ENCODE peak calls at places on chromosomes 16 and 17, in eight cellular contexts. One of them, this sample, is unnamed.

GRCh38 chr17:1058423-1059130 is 61.6 kb downstream of the TIMM22 start:
- DNase-seq in endothelial cell of umbilical vein: peak; percentile 65
- DNase-seq in left ventricle myocardium inferior: peak; percentile 55
- DNase-seq in MM.1S: peak; percentile 46
- DNase-seq in colonic mucosa: peak; percentile 78
- DNase-seq in CD8-positive, alpha-beta T cell: no peak
- DNase-seq in neural progenitor cell: peak; percentile 29
- DNase-seq in mammary epithelial cell: peak; percentile 42
- DNase-seq in this sample: peak; percentile 74

GRCh38 chr17:71550675-71551074 is 570.1 kb upstream of the SOX9 start:
- DNase-seq in endothelial cell of umbilical vein: no peak
- DNase-seq in left ventricle myocardium inferior: no peak
- DNase-seq in MM.1S: no peak
- DNase-seq in colonic mucosa: no peak
- DNase-seq in CD8-positive, alpha-beta T cell: no peak
- DNase-seq in neural progenitor cell: no peak
- DNase-seq in mammary epithelial cell: no peak
- DNase-seq in this sample: no peak

GRCh38 chr17:80644588-80644987 is 100.0 kb downstream of the RPTOR start:
- DNase-seq in endothelial cell of umbilical vein: no peak
- DNase-seq in left ventricle myocardium inferior: no peak
- DNase-seq in MM.1S: no peak
- DNase-seq in colonic mucosa: no peak
- DNase-seq in CD8-positive, alpha-beta T cell: no peak
- DNase-seq in neural progenitor cell: no peak
- DNase-seq in mammary epithelial cell: no peak
- DNase-seq in this sample: no peak

GRCh38 chr17:70144260-70144846 is 25.0 kb upstream of the KCNJ2 start:
- DNase-seq in endothelial cell of umbilical vein: peak; percentile 76
- DNase-seq in left ventricle myocardium inferior: no peak
- DNase-seq in MM.1S: peak; percentile 20
- DNase-seq in colonic mucosa: no peak
- DNase-seq in CD8-positive, alpha-beta T cell: no peak
- DNase-seq in neural progenitor cell: peak; percentile 24
- DNase-seq in mammary epithelial cell: peak; percentile 16
- DNase-seq in this sample: peak; percentile 8

GRCh38 chr16:72952404-72953301 is 95.3 kb downstream of the ZFHX3 start:
- DNase-seq in endothelial cell of umbilical vein: no peak
- DNase-seq in left ventricle myocardium inferior: no peak
- DNase-seq in MM.1S: no peak
- DNase-seq in colonic mucosa: no peak
- DNase-seq in CD8-positive, alpha-beta T cell: no peak
- DNase-seq in neural progenitor cell: no peak
- DNase-seq in mammary epithelial cell: no peak
- DNase-seq in this sample: no peak

GRCh38 chr16:10729649-10730048 is 14.0 kb upstream of the NUBP1 start:
- DNase-seq in endothelial cell of umbilical vein: no peak
- DNase-seq in left ventricle myocardium inferior: no peak
- DNase-seq in MM.1S: no peak
- DNase-seq in colonic mucosa: no peak
- DNase-seq in CD8-positive, alpha-beta T cell: no peak
- DNase-seq in neural progenitor cell: peak; percentile 16
- DNase-seq in mammary epithelial cell: peak; percentile 60
- DNase-seq in this sample: no peak

GRCh38 chr17:39605492-39606433 is 2.0 kb downstream of the NEUROD2 start:
- DNase-seq in endothelial cell of umbilical vein: peak; percentile 13
- DNase-seq in left ventricle myocardium inferior: no peak
- DNase-seq in MM.1S: no peak
- DNase-seq in colonic mucosa: no peak
- DNase-seq in CD8-positive, alpha-beta T cell: no peak
- DNase-seq in neural progenitor cell: peak; percentile 79
- DNase-seq in mammary epithelial cell: peak; percentile 61
- DNase-seq in this sample: no peak

GRCh38 chr16:2811703-2812471 is 5.2 kb upstream of the PRSS21 start:
- DNase-seq in endothelial cell of umbilical vein: no peak
- DNase-seq in left ventricle myocardium inferior: no peak
- DNase-seq in MM.1S: no peak
- DNase-seq in colonic mucosa: no peak
- DNase-seq in CD8-positive, alpha-beta T cell: no peak
- DNase-seq in neural progenitor cell: no peak
- DNase-seq in mammary epithelial cell: no peak
- DNase-seq in this sample: no peak

GRCh38 chr17:78343433-78344201 is 16.3 kb downstream of the SOCS3 start:
- DNase-seq in endothelial cell of umbilical vein: no peak
- DNase-seq in left ventricle myocardium inferior: no peak
- DNase-seq in MM.1S: peak; percentile 89
- DNase-seq in colonic mucosa: peak; percentile 53
- DNase-seq in CD8-positive, alpha-beta T cell: peak; percentile 88
- DNase-seq in neural progenitor cell: no peak
- DNase-seq in mammary epithelial cell: no peak
- DNase-seq in this sample: no peak

GRCh38 chr16:27195941-27196595 is 7.3 kb upstream of the KDM8 start:
- DNase-seq in endothelial cell of umbilical vein: no peak
- DNase-seq in left ventricle myocardium inferior: no peak
- DNase-seq in MM.1S: no peak
- DNase-seq in colonic mucosa: no peak
- DNase-seq in CD8-positive, alpha-beta T cell: peak; percentile 75
- DNase-seq in neural progenitor cell: no peak
- DNase-seq in mammary epithelial cell: no peak
- DNase-seq in this sample: no peak

GRCh38 chr16:22373662-22374310 is 633 bp downstream of the CDR2 start:
- DNase-seq in endothelial cell of umbilical vein: peak; percentile 56
- DNase-seq in left ventricle myocardium inferior: peak; percentile 48
- DNase-seq in MM.1S: peak; percentile 60
- DNase-seq in colonic mucosa: peak; percentile 58
- DNase-seq in CD8-positive, alpha-beta T cell: peak; percentile 49
- DNase-seq in neural progenitor cell: peak; percentile 77
- DNase-seq in mammary epithelial cell: no peak
- DNase-seq in this sample: no peak

GRCh38 chr17:32909787-32910369 is 18.1 kb upstream of the TMEM98 start:
- DNase-seq in endothelial cell of umbilical vein: peak; percentile 88
- DNase-seq in left ventricle myocardium inferior: no peak
- DNase-seq in MM.1S: peak; percentile 80
- DNase-seq in colonic mucosa: peak; percentile 94
- DNase-seq in CD8-positive, alpha-beta T cell: peak; percentile 46
- DNase-seq in neural progenitor cell: peak; percentile 82
- DNase-seq in mammary epithelial cell: peak; percentile 69
- DNase-seq in this sample: peak; percentile 78

GRCh38 chr16:83113811-83114210 is 487.0 kb downstream of the CDH13 start:
- DNase-seq in endothelial cell of umbilical vein: no peak
- DNase-seq in left ventricle myocardium inferior: no peak
- DNase-seq in MM.1S: no peak
- DNase-seq in colonic mucosa: no peak
- DNase-seq in CD8-positive, alpha-beta T cell: no peak
- DNase-seq in neural progenitor cell: no peak
- DNase-seq in mammary epithelial cell: no peak
- DNase-seq in this sample: no peak

GRCh38 chr16:53090591-53091507 is 36.1 kb downstream of the CHD9 start:
- DNase-seq in endothelial cell of umbilical vein: peak; percentile 96
- DNase-seq in left ventricle myocardium inferior: peak; percentile 93
- DNase-seq in MM.1S: peak; percentile 80
- DNase-seq in colonic mucosa: peak; percentile 79
- DNase-seq in CD8-positive, alpha-beta T cell: peak; percentile 23
- DNase-seq in neural progenitor cell: peak; percentile 23
- DNase-seq in mammary epithelial cell: peak; percentile 62
- DNase-seq in this sample: no peak

GRCh38 chr16:55044366-55044975 is 113.8 kb downstream of the IRX5 start:
- DNase-seq in endothelial cell of umbilical vein: no peak
- DNase-seq in left ventricle myocardium inferior: no peak
- DNase-seq in MM.1S: no peak
- DNase-seq in colonic mucosa: no peak
- DNase-seq in CD8-positive, alpha-beta T cell: no peak
- DNase-seq in neural progenitor cell: no peak
- DNase-seq in mammary epithelial cell: no peak
- DNase-seq in this sample: no peak

GRCh38 chr16:35196313-35196712 is 1736.9 kb downstream of the TP53TG3F start:
- DNase-seq in endothelial cell of umbilical vein: no peak
- DNase-seq in left ventricle myocardium inferior: no peak
- DNase-seq in MM.1S: no peak
- DNase-seq in colonic mucosa: no peak
- DNase-seq in CD8-positive, alpha-beta T cell: no peak
- DNase-seq in neural progenitor cell: no peak
- DNase-seq in mammary epithelial cell: no peak
- DNase-seq in this sample: no peak

GRCh38 chr17:48457080-48457836 is 27.2 kb upstream of the SKAP1 start:
- DNase-seq in endothelial cell of umbilical vein: peak; percentile 70
- DNase-seq in left ventricle myocardium inferior: peak; percentile 24
- DNase-seq in MM.1S: peak; percentile 89
- DNase-seq in colonic mucosa: peak; percentile 60
- DNase-seq in CD8-positive, alpha-beta T cell: peak; percentile 72
- DNase-seq in neural progenitor cell: peak; percentile 83
- DNase-seq in mammary epithelial cell: peak; percentile 42
- DNase-seq in this sample: peak; percentile 44

GRCh38 chr17:63035271-63035670 is 69.2 kb downstream of the TANC2 start:
- DNase-seq in endothelial cell of umbilical vein: no peak
- DNase-seq in left ventricle myocardium inferior: no peak
- DNase-seq in MM.1S: no peak
- DNase-seq in colonic mucosa: no peak
- DNase-seq in CD8-positive, alpha-beta T cell: no peak
- DNase-seq in neural progenitor cell: no peak
- DNase-seq in mammary epithelial cell: peak; percentile 66
- DNase-seq in this sample: peak; percentile 24

GRCh38 chr16:87809150-87809902 is 43.5 kb upstream of the KLHDC4 start:
- DNase-seq in endothelial cell of umbilical vein: peak; percentile 7
- DNase-seq in left ventricle myocardium inferior: no peak
- DNase-seq in MM.1S: peak; percentile 28
- DNase-seq in colonic mucosa: no peak
- DNase-seq in CD8-positive, alpha-beta T cell: no peak
- DNase-seq in neural progenitor cell: no peak
- DNase-seq in mammary epithelial cell: no peak
- DNase-seq in this sample: no peak

GRCh38 chr16:87812200-87812656 is 46.4 kb upstream of the KLHDC4 start:
- DNase-seq in endothelial cell of umbilical vein: no peak
- DNase-seq in left ventricle myocardium inferior: no peak
- DNase-seq in MM.1S: no peak
- DNase-seq in colonic mucosa: no peak
- DNase-seq in CD8-positive, alpha-beta T cell: peak; percentile 17
- DNase-seq in neural progenitor cell: no peak
- DNase-seq in mammary epithelial cell: no peak
- DNase-seq in this sample: no peak

GRCh38 chr16:87806608-87807546 is 41.1 kb upstream of the KLHDC4 start:
- DNase-seq in endothelial cell of umbilical vein: peak; percentile 66
- DNase-seq in left ventricle myocardium inferior: peak; percentile 58
- DNase-seq in MM.1S: peak; percentile 18
- DNase-seq in colonic mucosa: peak; percentile 82
- DNase-seq in CD8-positive, alpha-beta T cell: peak; percentile 61
- DNase-seq in neural progenitor cell: no peak
- DNase-seq in mammary epithelial cell: peak; percentile 99
- DNase-seq in this sample: peak; percentile 37

GRCh38 chr16:87806246-87806607 is 40.4 kb upstream of the KLHDC4 start:
- DNase-seq in endothelial cell of umbilical vein: no peak
- DNase-seq in left ventricle myocardium inferior: no peak
- DNase-seq in MM.1S: no peak
- DNase-seq in colonic mucosa: no peak
- DNase-seq in CD8-positive, alpha-beta T cell: no peak
- DNase-seq in neural progenitor cell: no peak
- DNase-seq in mammary epithelial cell: peak; percentile 71
- DNase-seq in this sample: no peak

DNA sequence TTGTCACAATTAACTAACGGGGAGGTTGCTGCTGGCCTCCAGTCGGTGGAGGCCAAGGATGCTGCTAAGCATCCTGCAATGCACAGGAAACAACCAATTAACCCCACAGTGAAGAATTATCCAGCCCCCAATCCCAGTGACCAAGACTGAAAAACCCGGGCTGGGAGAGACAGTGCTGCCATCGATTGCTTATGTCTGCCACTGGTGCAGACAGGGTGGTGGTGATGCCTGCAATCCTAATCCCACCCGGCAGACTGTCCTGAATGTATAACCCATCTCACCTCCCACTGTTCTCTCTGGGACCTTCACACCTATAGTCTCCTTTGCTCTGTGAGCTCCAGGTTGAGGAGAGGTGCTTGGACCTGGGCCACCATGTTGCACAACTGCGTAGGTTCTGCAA is 42.3 kb upstream of the KLHDC4 start:
- DNase-seq in endothelial cell of umbilical vein: no peak
- DNase-seq in left ventricle myocardium inferior: no peak
- DNase-seq in MM.1S: no peak
- DNase-seq in colonic mucosa: no peak
- DNase-seq in CD8-positive, alpha-beta T cell: no peak
- DNase-seq in neural progenitor cell: no peak
- DNase-seq in mammary epithelial cell: no peak
- DNase-seq in this sample: no peak
- H3K4me3 ChIP-seq in endothelial cell of umbilical vein: no peak overlapping the region
- H3K4me3 ChIP-seq in left ventricle myocardium inferior: no peak overlapping the region
- H3K4me3 ChIP-seq in MM.1S: no peak overlapping the region
- H3K4me3 ChIP-seq in colonic mucosa: no peak overlapping the region
- H3K4me3 ChIP-seq in CD8-positive, alpha-beta T cell: no peak overlapping the region
- H3K4me3 ChIP-seq in neural progenitor cell: no peak overlapping the region
- H3K4me3 ChIP-seq in mammary epithelial cell: no peak overlapping the region
- H3K4me3 ChIP-seq in this sample: no peak overlapping the region

DNA sequence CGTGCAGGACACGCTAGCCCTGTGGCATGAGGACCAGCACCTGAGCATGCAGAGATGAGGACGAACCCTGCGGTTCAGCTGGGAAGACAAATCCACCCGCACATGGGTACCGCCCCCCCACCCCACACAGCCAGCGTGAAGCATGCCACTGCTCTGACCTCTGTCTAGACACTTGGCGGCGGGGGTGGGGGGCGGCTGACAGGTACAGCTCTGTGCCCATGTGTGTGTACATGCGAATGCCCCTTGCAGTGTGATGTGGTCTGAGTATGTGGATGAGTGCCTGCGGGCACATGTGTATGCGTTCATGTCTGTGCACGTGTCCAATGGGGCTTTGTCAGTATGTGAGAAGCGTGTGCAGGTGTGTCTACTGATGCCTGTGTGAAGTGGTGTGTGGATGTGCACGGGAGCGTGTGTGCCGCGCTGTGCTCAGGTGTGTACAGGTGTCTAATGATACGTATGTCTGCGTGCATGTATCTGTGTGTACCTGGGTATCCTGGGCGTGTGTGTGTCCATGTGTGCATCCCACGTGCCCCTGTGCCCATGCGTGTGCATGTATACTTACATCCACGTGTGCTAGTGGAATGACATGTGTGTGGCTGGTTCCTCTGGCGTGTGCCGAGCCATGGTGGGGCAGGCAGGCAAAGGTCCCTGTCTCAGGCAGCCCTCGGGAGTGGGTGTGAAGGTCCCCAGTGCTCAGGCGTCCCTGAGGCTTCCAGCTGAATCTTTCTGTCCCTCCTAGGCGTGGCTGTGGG is 650 bp upstream of the RAP1GAP2 start:
- DNase-seq in endothelial cell of umbilical vein: no peak
- DNase-seq in left ventricle myocardium inferior: no peak
- DNase-seq in MM.1S: no peak
- DNase-seq in colonic mucosa: no peak
- DNase-seq in CD8-positive, alpha-beta T cell: no peak
- DNase-seq in neural progenitor cell: no peak
- DNase-seq in mammary epithelial cell: no peak
- DNase-seq in this sample: no peak
- H3K27me3 ChIP-seq in endothelial cell of umbilical vein: no peaks in the 10 kb centered on the region
- H3K27me3 ChIP-seq in left ventricle myocardium inferior: peaks cover 72% of the 10 kb centered on the region
- H3K27me3 ChIP-seq in MM.1S: peaks cover 13% of the 10 kb centered on the region
- H3K27me3 ChIP-seq in colonic mucosa: no peaks in the 10 kb centered on the region
- H3K27me3 ChIP-seq in CD8-positive, alpha-beta T cell: no peaks in the 10 kb centered on the region
- H3K27me3 ChIP-seq in neural progenitor cell: no peaks in the 10 kb centered on the region
- H3K27me3 ChIP-seq in mammary epithelial cell: no peaks in the 10 kb centered on the region
- H3K27me3 ChIP-seq in this sample: peaks cover under 1% of the 10 kb centered on the region

GRCh38 chr16:89290472-89290871 is 73.0 kb downstream of the ZNF778 start:
- DNase-seq in endothelial cell of umbilical vein: no peak
- DNase-seq in left ventricle myocardium inferior: no peak
- DNase-seq in MM.1S: no peak
- DNase-seq in colonic mucosa: no peak
- DNase-seq in CD8-positive, alpha-beta T cell: no peak
- DNase-seq in neural progenitor cell: no peak
- DNase-seq in mammary epithelial cell: no peak
- DNase-seq in this sample: no peak
- H3K4me1 ChIP-seq in endothelial cell of umbilical vein: no peaks in the 10 kb centered on the region
- H3K4me1 ChIP-seq in left ventricle myocardium inferior: peaks cover 35% of the 10 kb centered on the region
- H3K4me1 ChIP-seq in MM.1S: no peaks in the 10 kb centered on the region
- H3K4me1 ChIP-seq in colonic mucosa: no peaks in the 10 kb centered on the region
- H3K4me1 ChIP-seq in CD8-positive, alpha-beta T cell: peaks cover 11% of the 10 kb centered on the region
- H3K4me1 ChIP-seq in neural progenitor cell: peaks cover 30% of the 10 kb centered on the region
- H3K4me1 ChIP-seq in mammary epithelial cell: no peaks in the 10 kb centered on the region
- H3K4me1 ChIP-seq in this sample: no peaks in the 10 kb centered on the region

GRCh38 chr16:84738255-84739038 is 38.6 kb downstream of the USP10 start:
- DNase-seq in endothelial cell of umbilical vein: peak; percentile 92
- DNase-seq in left ventricle myocardium inferior: peak; percentile 71
- DNase-seq in MM.1S: peak; percentile 58
- DNase-seq in colonic mucosa: peak; percentile 94
- DNase-seq in CD8-positive, alpha-beta T cell: peak; percentile 70
- DNase-seq in neural progenitor cell: peak; percentile 87
- DNase-seq in mammary epithelial cell: peak; percentile 72
- DNase-seq in this sample: peak; percentile 88
- H3K4me3 ChIP-seq in endothelial cell of umbilical vein: no peak overlapping the region
- H3K4me3 ChIP-seq in left ventricle myocardium inferior: no peak overlapping the region
- H3K4me3 ChIP-seq in MM.1S: no peak overlapping the region
- H3K4me3 ChIP-seq in colonic mucosa: no peak overlapping the region
- H3K4me3 ChIP-seq in CD8-positive, alpha-beta T cell: no peak overlapping the region
- H3K4me3 ChIP-seq in neural progenitor cell: no peak overlapping the region
- H3K4me3 ChIP-seq in mammary epithelial cell: no peak overlapping the region
- H3K4me3 ChIP-seq in this sample: no peak overlapping the region

This sample was measured in HAP-1.